ENCODE peak calls at places on chromosomes 12 and 14, in nine cellular contexts. One of them, this sample, is unnamed.

GRCh38 chr14:61585598-61586538 is 109.4 kb upstream of the HIF1A start:
- DNase-seq in CD8-positive, alpha-beta memory T cell: no peak
- DNase-seq in PC-3: peak
- DNase-seq in stomach: peak
- DNase-seq in AG20443: peak
- DNase-seq in T-helper 2 cell: no peak
- DNase-seq in right lobe of liver: peak
- DNase-seq in left ventricle myocardium superior: peak
- DNase-seq in NCI-H1105 treated with DMSO at 0.1 percent for 48 hours: no peak
- DNase-seq in this sample: no peak

GRCh38 chr12:65335021-65335714 is 56.7 kb downstream of the MSRB3 start:
- DNase-seq in CD8-positive, alpha-beta memory T cell: no peak
- DNase-seq in PC-3: peak
- DNase-seq in stomach: no peak
- DNase-seq in AG20443: peak
- DNase-seq in T-helper 2 cell: no peak
- DNase-seq in right lobe of liver: peak
- DNase-seq in left ventricle myocardium superior: peak
- DNase-seq in NCI-H1105 treated with DMSO at 0.1 percent for 48 hours: no peak
- DNase-seq in this sample: no peak

GRCh38 chr14:65849558-65849957 is 437.0 kb downstream of the FUT8 start:
- DNase-seq in CD8-positive, alpha-beta memory T cell: no peak
- DNase-seq in PC-3: no peak
- DNase-seq in stomach: no peak
- DNase-seq in AG20443: no peak
- DNase-seq in T-helper 2 cell: no peak
- DNase-seq in right lobe of liver: no peak
- DNase-seq in left ventricle myocardium superior: no peak
- DNase-seq in NCI-H1105 treated with DMSO at 0.1 percent for 48 hours: peak
- DNase-seq in this sample: no peak

GRCh38 chr14:43169722-43170121 is 1337.4 kb downstream of the FSCB start:
- DNase-seq in CD8-positive, alpha-beta memory T cell: no peak
- DNase-seq in PC-3: no peak
- DNase-seq in stomach: no peak
- DNase-seq in AG20443: no peak
- DNase-seq in T-helper 2 cell: no peak
- DNase-seq in right lobe of liver: no peak
- DNase-seq in left ventricle myocardium superior: no peak
- DNase-seq in NCI-H1105 treated with DMSO at 0.1 percent for 48 hours: no peak
- DNase-seq in this sample: no peak

GRCh38 chr12:25583545-25583944 is 30.5 kb upstream of the LMNTD1 start:
- DNase-seq in CD8-positive, alpha-beta memory T cell: no peak
- DNase-seq in PC-3: peak
- DNase-seq in stomach: no peak
- DNase-seq in AG20443: no peak
- DNase-seq in T-helper 2 cell: no peak
- DNase-seq in right lobe of liver: peak
- DNase-seq in left ventricle myocardium superior: no peak
- DNase-seq in NCI-H1105 treated with DMSO at 0.1 percent for 48 hours: peak
- DNase-seq in this sample: no peak

GRCh38 chr14:94126800-94127199 is 2.6 kb downstream of the IFI27L2 start:
- DNase-seq in CD8-positive, alpha-beta memory T cell: no peak
- DNase-seq in PC-3: no peak
- DNase-seq in stomach: no peak
- DNase-seq in AG20443: no peak
- DNase-seq in T-helper 2 cell: no peak
- DNase-seq in right lobe of liver: no peak
- DNase-seq in left ventricle myocardium superior: no peak
- DNase-seq in NCI-H1105 treated with DMSO at 0.1 percent for 48 hours: no peak
- DNase-seq in this sample: no peak

GRCh38 chr14:63478024-63478423 is 65.2 kb downstream of the PPP2R5E start:
- DNase-seq in CD8-positive, alpha-beta memory T cell: no peak
- DNase-seq in PC-3: no peak
- DNase-seq in stomach: no peak
- DNase-seq in AG20443: no peak
- DNase-seq in T-helper 2 cell: no peak
- DNase-seq in right lobe of liver: no peak
- DNase-seq in left ventricle myocardium superior: no peak
- DNase-seq in NCI-H1105 treated with DMSO at 0.1 percent for 48 hours: no peak
- DNase-seq in this sample: no peak

GRCh38 chr12:110436231-110436630 is 13.9 kb downstream of the ARPC3 start:
- DNase-seq in CD8-positive, alpha-beta memory T cell: no peak
- DNase-seq in PC-3: peak
- DNase-seq in stomach: no peak
- DNase-seq in AG20443: no peak
- DNase-seq in T-helper 2 cell: no peak
- DNase-seq in right lobe of liver: no peak
- DNase-seq in left ventricle myocardium superior: no peak
- DNase-seq in NCI-H1105 treated with DMSO at 0.1 percent for 48 hours: no peak
- DNase-seq in this sample: no peak

GRCh38 chr12:27693403-27693802 is 2.8 kb upstream of the REP15 start:
- DNase-seq in CD8-positive, alpha-beta memory T cell: no peak
- DNase-seq in PC-3: no peak
- DNase-seq in stomach: no peak
- DNase-seq in AG20443: no peak
- DNase-seq in T-helper 2 cell: no peak
- DNase-seq in right lobe of liver: no peak
- DNase-seq in left ventricle myocardium superior: no peak
- DNase-seq in NCI-H1105 treated with DMSO at 0.1 percent for 48 hours: no peak
- DNase-seq in this sample: no peak

GRCh38 chr12:115160290-115161108 is 476.5 kb upstream of the TBX3 start:
- DNase-seq in CD8-positive, alpha-beta memory T cell: no peak
- DNase-seq in PC-3: no peak
- DNase-seq in stomach: no peak
- DNase-seq in AG20443: no peak
- DNase-seq in T-helper 2 cell: no peak
- DNase-seq in right lobe of liver: no peak
- DNase-seq in left ventricle myocardium superior: no peak
- DNase-seq in NCI-H1105 treated with DMSO at 0.1 percent for 48 hours: peak
- DNase-seq in this sample: no peak

GRCh38 chr12:38823743-38824142 is 81.6 kb downstream of the CPNE8 start:
- DNase-seq in CD8-positive, alpha-beta memory T cell: no peak
- DNase-seq in PC-3: peak
- DNase-seq in stomach: no peak
- DNase-seq in AG20443: peak
- DNase-seq in T-helper 2 cell: no peak
- DNase-seq in right lobe of liver: no peak
- DNase-seq in left ventricle myocardium superior: no peak
- DNase-seq in NCI-H1105 treated with DMSO at 0.1 percent for 48 hours: no peak
- DNase-seq in this sample: no peak

GRCh38 chr12:127165567-127166392 is 1101.2 kb upstream of the TMEM132C start:
- DNase-seq in CD8-positive, alpha-beta memory T cell: peak
- DNase-seq in PC-3: peak
- DNase-seq in stomach: peak
- DNase-seq in AG20443: peak
- DNase-seq in T-helper 2 cell: peak
- DNase-seq in right lobe of liver: peak
- DNase-seq in left ventricle myocardium superior: peak
- DNase-seq in NCI-H1105 treated with DMSO at 0.1 percent for 48 hours: peak
- DNase-seq in this sample: peak

GRCh38 chr12:6792522-6793201 is 3.3 kb downstream of the CD4 start:
- DNase-seq in CD8-positive, alpha-beta memory T cell: no peak
- DNase-seq in PC-3: no peak
- DNase-seq in stomach: no peak
- DNase-seq in AG20443: no peak
- DNase-seq in T-helper 2 cell: no peak
- DNase-seq in right lobe of liver: no peak
- DNase-seq in left ventricle myocardium superior: peak
- DNase-seq in NCI-H1105 treated with DMSO at 0.1 percent for 48 hours: no peak
- DNase-seq in this sample: peak

GRCh38 chr12:3381059-3382047 is 109.7 kb upstream of the PRMT8 start:
- DNase-seq in CD8-positive, alpha-beta memory T cell: no peak
- DNase-seq in PC-3: no peak
- DNase-seq in stomach: no peak
- DNase-seq in AG20443: no peak
- DNase-seq in T-helper 2 cell: no peak
- DNase-seq in right lobe of liver: no peak
- DNase-seq in left ventricle myocardium superior: no peak
- DNase-seq in NCI-H1105 treated with DMSO at 0.1 percent for 48 hours: no peak
- DNase-seq in this sample: no peak

GRCh38 chr14:25400607-25401206 is 350.8 kb upstream of the STXBP6 start:
- DNase-seq in CD8-positive, alpha-beta memory T cell: no peak
- DNase-seq in PC-3: peak
- DNase-seq in stomach: peak
- DNase-seq in AG20443: peak
- DNase-seq in T-helper 2 cell: no peak
- DNase-seq in right lobe of liver: no peak
- DNase-seq in left ventricle myocardium superior: no peak
- DNase-seq in NCI-H1105 treated with DMSO at 0.1 percent for 48 hours: peak
- DNase-seq in this sample: no peak

GRCh38 chr14:64760916-64761315 is 56.7 kb downstream of the PLEKHG3 start:
- DNase-seq in CD8-positive, alpha-beta memory T cell: no peak
- DNase-seq in PC-3: no peak
- DNase-seq in stomach: no peak
- DNase-seq in AG20443: no peak
- DNase-seq in T-helper 2 cell: no peak
- DNase-seq in right lobe of liver: no peak
- DNase-seq in left ventricle myocardium superior: no peak
- DNase-seq in NCI-H1105 treated with DMSO at 0.1 percent for 48 hours: no peak
- DNase-seq in this sample: no peak

GRCh38 chr12:55697686-55698085 is 10.0 kb downstream of the ITGA7 start:
- DNase-seq in CD8-positive, alpha-beta memory T cell: no peak
- DNase-seq in PC-3: no peak
- DNase-seq in stomach: no peak
- DNase-seq in AG20443: no peak
- DNase-seq in T-helper 2 cell: no peak
- DNase-seq in right lobe of liver: peak
- DNase-seq in left ventricle myocardium superior: peak
- DNase-seq in NCI-H1105 treated with DMSO at 0.1 percent for 48 hours: no peak
- DNase-seq in this sample: no peak

GRCh38 chr12:31965090-31965489 is 5.9 kb downstream of the RESF1 start:
- DNase-seq in CD8-positive, alpha-beta memory T cell: peak
- DNase-seq in PC-3: no peak
- DNase-seq in stomach: no peak
- DNase-seq in AG20443: no peak
- DNase-seq in T-helper 2 cell: peak
- DNase-seq in right lobe of liver: no peak
- DNase-seq in left ventricle myocardium superior: no peak
- DNase-seq in NCI-H1105 treated with DMSO at 0.1 percent for 48 hours: no peak
- DNase-seq in this sample: no peak

GRCh38 chr14:75562494-75562893 is 15.9 kb upstream of the FLVCR2 start:
- DNase-seq in CD8-positive, alpha-beta memory T cell: no peak
- DNase-seq in PC-3: no peak
- DNase-seq in stomach: no peak
- DNase-seq in AG20443: no peak
- DNase-seq in T-helper 2 cell: no peak
- DNase-seq in right lobe of liver: no peak
- DNase-seq in left ventricle myocardium superior: no peak
- DNase-seq in NCI-H1105 treated with DMSO at 0.1 percent for 48 hours: no peak
- DNase-seq in this sample: no peak

GRCh38 chr14:75389679-75390078 is 38.1 kb upstream of the JDP2 start:
- DNase-seq in CD8-positive, alpha-beta memory T cell: no peak
- DNase-seq in PC-3: peak
- DNase-seq in stomach: no peak
- DNase-seq in AG20443: no peak
- DNase-seq in T-helper 2 cell: no peak
- DNase-seq in right lobe of liver: no peak
- DNase-seq in left ventricle myocardium superior: no peak
- DNase-seq in NCI-H1105 treated with DMSO at 0.1 percent for 48 hours: no peak
- DNase-seq in this sample: no peak

GRCh38 chr12:132159555-132160003 is 15.3 kb downstream of the NOC4L start:
- DNase-seq in CD8-positive, alpha-beta memory T cell: no peak
- DNase-seq in PC-3: peak
- DNase-seq in stomach: no peak
- DNase-seq in AG20443: no peak
- DNase-seq in T-helper 2 cell: no peak
- DNase-seq in right lobe of liver: no peak
- DNase-seq in left ventricle myocardium superior: no peak
- DNase-seq in NCI-H1105 treated with DMSO at 0.1 percent for 48 hours: no peak
- DNase-seq in this sample: peak